ENCODE peak calls at places on chromosome X, in eight cellular contexts. S is caudate nucleus, D is kidney epithelial cell, M is amniotic epithelial cell, R is HS-27A, P is HEK293T, H is cardiac muscle cell, K is NCI-H1436. Y is an unnamed sample.

GRCh38 chrX:9055354-9055753 is 21.4 kb upstream of the FAM9B start:
- DNase-seq in S (no peak), D (no peak), M (no peak), R (no peak), P (no peak), H (no peak), K (no peak), Y (no peak)

GRCh38 chrX:2500681-2501151 is at the start of the genes DHRSX and ZBED1:
- DNase-seq in S (no peak), D (no peak), M (no peak), R (no peak), P (peak), H (peak), K (no peak), Y (no peak)

GRCh38 chrX:48834383-48834709 is 1.1 kb downstream of the PCSK1N start:
- DNase-seq in S (no peak), D (no peak), M (no peak), R (no peak), P (no peak), H (no peak), K (no peak), Y (no peak)

GRCh38 chrX:154542723-154543424 is 3.8 kb downstream of the G6PD start:
- DNase-seq in S (no peak), D (no peak), M (no peak), R (no peak), P (no peak), H (peak), K (no peak), Y (no peak)

GRCh38 chrX:13099121-13099520 is 54.7 kb upstream of the FAM9C start:
- DNase-seq in S (no peak), D (no peak), M (no peak), R (no peak), P (no peak), H (peak), K (no peak), Y (no peak)

GRCh38 chrX:16445166-16445752 is 204.7 kb upstream of the S100G start:
- DNase-seq in S (no peak), D (no peak), M (peak), R (no peak), P (peak), H (peak), K (no peak), Y (no peak)

GRCh38 chrX:123392921-123393320 is 208.8 kb downstream of the GRIA3 start:
- DNase-seq in S (no peak), D (no peak), M (no peak), R (no peak), P (no peak), H (no peak), K (no peak), Y (no peak)

GRCh38 chrX:15242899-15243555 is 26.9 kb downstream of the ASB9 start:
- DNase-seq in S (no peak), D (peak), M (peak), R (peak), P (peak), H (peak), K (peak), Y (peak)

GRCh38 chrX:110418857-110419249 is 60.2 kb downstream of the RTL9 start:
- DNase-seq in S (no peak), D (no peak), M (peak), R (no peak), P (peak), H (peak), K (no peak), Y (no peak)

GRCh38 chrX:30665471-30665870 is 12.2 kb downstream of the GK start:
- DNase-seq in S (no peak), D (no peak), M (peak), R (no peak), P (no peak), H (no peak), K (no peak), Y (no peak)

GRCh38 chrX:150455220-150455618 is 92.1 kb downstream of the MAMLD1 start:
- DNase-seq in S (no peak), D (no peak), M (no peak), R (no peak), P (no peak), H (no peak), K (no peak), Y (no peak)

GRCh38 chrX:78387364-78387763 is 60.0 kb upstream of the CYSLTR1 start:
- DNase-seq in S (no peak), D (no peak), M (no peak), R (no peak), P (no peak), H (no peak), K (no peak), Y (no peak)

GRCh38 chrX:79130857-79131256 is 13.6 kb upstream of the GPR174 start:
- DNase-seq in S (no peak), D (no peak), M (no peak), R (no peak), P (no peak), H (no peak), K (no peak), Y (no peak)

GRCh38 chrX:113935516-113935915 is 648.4 kb upstream of the HTR2C start:
- DNase-seq in S (no peak), D (no peak), M (no peak), R (no peak), P (no peak), H (no peak), K (no peak), Y (no peak)